ENCODE peak calls at places on chromosome 16, in five cellular contexts. One of them, this sample, is unnamed.
A peak's percentile ranks its signal among the peaks of the same experiment; 100 is the strongest.

GRCh38 chr16:77499373-77500285 is 64.8 kb upstream of the ADAMTS18 start:
- DNase-seq in endothelial cell of umbilical vein: peak; percentile 91
- DNase-seq in A549: peak; percentile 6
- DNase-seq in GM12878: no peak
- DNase-seq in K562: no peak
- DNase-seq in this sample: no peak

GRCh38 chr16:62678796-62679195 is 642.6 kb upstream of the CDH8 start:
- DNase-seq in endothelial cell of umbilical vein: no peak
- DNase-seq in A549: no peak
- DNase-seq in GM12878: no peak
- DNase-seq in K562: no peak
- DNase-seq in this sample: no peak

GRCh38 chr16:75019586-75019985 is 20.8 kb downstream of the ZNRF1 start:
- DNase-seq in endothelial cell of umbilical vein: no peak
- DNase-seq in A549: no peak
- DNase-seq in GM12878: no peak
- DNase-seq in K562: no peak
- DNase-seq in this sample: no peak

GRCh38 chr16:75048546-75048945 is 49.7 kb downstream of the ZNRF1 start:
- DNase-seq in endothelial cell of umbilical vein: no peak
- DNase-seq in A549: no peak
- DNase-seq in GM12878: no peak
- DNase-seq in K562: no peak
- DNase-seq in this sample: no peak

GRCh38 chr16:74608944-74609343 is 2.0 kb upstream of the GLG1 start:
- DNase-seq in endothelial cell of umbilical vein: no peak
- DNase-seq in A549: no peak
- DNase-seq in GM12878: no peak
- DNase-seq in K562: peak; percentile 33
- DNase-seq in this sample: peak; percentile 54

GRCh38 chr16:24139282-24139681 is 116.9 kb upstream of the CACNG3 start:
- DNase-seq in endothelial cell of umbilical vein: no peak
- DNase-seq in A549: no peak
- DNase-seq in GM12878: no peak
- DNase-seq in K562: peak; percentile 12
- DNase-seq in this sample: no peak

GRCh38 chr16:81448154-81449131 is 3.8 kb downstream of the CMIP start:
- DNase-seq in endothelial cell of umbilical vein: no peak
- DNase-seq in A549: no peak
- DNase-seq in GM12878: no peak
- DNase-seq in K562: peak; percentile 64
- DNase-seq in this sample: peak; percentile 49

GRCh38 chr16:2465653-2466415 is 5.3 kb upstream of the NTN3 start:
- DNase-seq in endothelial cell of umbilical vein: no peak
- DNase-seq in A549: peak; percentile 25
- DNase-seq in GM12878: no peak
- DNase-seq in K562: peak; percentile 57
- DNase-seq in this sample: peak; percentile 71

GRCh38 chr16:83917152-83918120 is 18.5 kb downstream of the MLYCD start:
- DNase-seq in endothelial cell of umbilical vein: no peak
- DNase-seq in A549: no peak
- DNase-seq in GM12878: no peak
- DNase-seq in K562: no peak
- DNase-seq in this sample: no peak

GRCh38 chr16:48494742-48495141 is 109.5 kb upstream of the SIAH1 start:
- DNase-seq in endothelial cell of umbilical vein: no peak
- DNase-seq in A549: no peak
- DNase-seq in GM12878: no peak
- DNase-seq in K562: no peak
- DNase-seq in this sample: no peak

GRCh38 chr16:29821663-29822115 is 1.4 kb downstream of the MVP start:
- DNase-seq in endothelial cell of umbilical vein: peak; percentile 55
- DNase-seq in A549: peak; percentile 74
- DNase-seq in GM12878: no peak
- DNase-seq in K562: no peak
- DNase-seq in this sample: no peak

GRCh38 chr16:8936421-8936820 is 27.3 kb downstream of the USP7 start:
- DNase-seq in endothelial cell of umbilical vein: peak; percentile 29
- DNase-seq in A549: peak; percentile 69
- DNase-seq in GM12878: no peak
- DNase-seq in K562: peak; percentile 67
- DNase-seq in this sample: peak; percentile 46

GRCh38 chr16:26795184-26795583 is 271.5 kb upstream of the C16orf82 start:
- DNase-seq in endothelial cell of umbilical vein: no peak
- DNase-seq in A549: no peak
- DNase-seq in GM12878: no peak
- DNase-seq in K562: peak; percentile 12
- DNase-seq in this sample: peak; percentile 42

GRCh38 chr16:31465788-31466370 is 6.1 kb upstream of the TGFB1I1 start:
- DNase-seq in endothelial cell of umbilical vein: no peak
- DNase-seq in A549: no peak
- DNase-seq in GM12878: no peak
- DNase-seq in K562: no peak
- DNase-seq in this sample: no peak

GRCh38 chr16:64144612-64145011 is 977.3 kb downstream of the CDH11 start:
- DNase-seq in endothelial cell of umbilical vein: no peak
- DNase-seq in A549: no peak
- DNase-seq in GM12878: no peak
- DNase-seq in K562: no peak
- DNase-seq in this sample: no peak

GRCh38 chr16:63876096-63876495 is 1245.8 kb downstream of the CDH11 start:
- DNase-seq in endothelial cell of umbilical vein: no peak
- DNase-seq in A549: no peak
- DNase-seq in GM12878: no peak
- DNase-seq in K562: no peak
- DNase-seq in this sample: peak; percentile 32

GRCh38 chr16:55212791-55213190 is 111.2 kb upstream of the IRX6 start:
- DNase-seq in endothelial cell of umbilical vein: no peak
- DNase-seq in A549: no peak
- DNase-seq in GM12878: no peak
- DNase-seq in K562: no peak
- DNase-seq in this sample: no peak

GRCh38 chr16:75494696-75495601 is at the start of gene CHST6:
- DNase-seq in endothelial cell of umbilical vein: peak; percentile 27
- DNase-seq in A549: no peak
- DNase-seq in GM12878: no peak
- DNase-seq in K562: peak; percentile 43
- DNase-seq in this sample: peak; percentile 47

GRCh38 chr16:89401641-89402445 is 88.5 kb downstream of the ANKRD11 start:
- DNase-seq in endothelial cell of umbilical vein: no peak
- DNase-seq in A549: no peak
- DNase-seq in GM12878: no peak
- DNase-seq in K562: no peak
- DNase-seq in this sample: no peak

GRCh38 chr16:71803305-71803690 is 5.3 kb downstream of the AP1G1 start:
- DNase-seq in endothelial cell of umbilical vein: no peak
- DNase-seq in A549: no peak
- DNase-seq in GM12878: no peak
- DNase-seq in K562: no peak
- DNase-seq in this sample: no peak

GRCh38 chr16:31072540-31073072 is 1.4 kb downstream of the ZNF668 start:
- DNase-seq in endothelial cell of umbilical vein: peak; percentile 40
- DNase-seq in A549: peak; percentile 46
- DNase-seq in GM12878: no peak
- DNase-seq in K562: peak; percentile 74
- DNase-seq in this sample: peak; percentile 63

GRCh38 chr16:80347900-80348299 is 192.9 kb upstream of the DYNLRB2 start:
- DNase-seq in endothelial cell of umbilical vein: peak; percentile 41
- DNase-seq in A549: no peak
- DNase-seq in GM12878: no peak
- DNase-seq in K562: no peak
- DNase-seq in this sample: no peak

GRCh38 chr16:19898166-19898565 is 13.5 kb upstream of the GPRC5B start:
- DNase-seq in endothelial cell of umbilical vein: no peak
- DNase-seq in A549: no peak
- DNase-seq in GM12878: no peak
- DNase-seq in K562: no peak
- DNase-seq in this sample: no peak

GRCh38 chr16:19901164-19901563 is 16.5 kb upstream of the GPRC5B start:
- DNase-seq in endothelial cell of umbilical vein: no peak
- DNase-seq in A549: no peak
- DNase-seq in GM12878: no peak
- DNase-seq in K562: no peak
- DNase-seq in this sample: no peak

GRCh38 chr16:19899605-19899955 is 14.9 kb upstream of the GPRC5B start:
- DNase-seq in endothelial cell of umbilical vein: no peak
- DNase-seq in A549: no peak
- DNase-seq in GM12878: no peak
- DNase-seq in K562: no peak
- DNase-seq in this sample: no peak

GRCh38 chr16:19898924-19899604 is 14.4 kb upstream of the GPRC5B start:
- DNase-seq in endothelial cell of umbilical vein: peak; percentile 55
- DNase-seq in A549: peak; percentile 68
- DNase-seq in GM12878: no peak
- DNase-seq in K562: peak; percentile 72
- DNase-seq in this sample: peak; percentile 61

GRCh38 chr16:19900590-19900989 is 15.9 kb upstream of the GPRC5B start:
- DNase-seq in endothelial cell of umbilical vein: no peak
- DNase-seq in A549: no peak
- DNase-seq in GM12878: no peak
- DNase-seq in K562: no peak
- DNase-seq in this sample: no peak
- TF ChIP-seq MYC in endothelial cell of umbilical vein: no peak
- TF ChIP-seq MYC in A549: no peak
- TF ChIP-seq MYC in GM12878: no peak
- TF ChIP-seq MYC in K562: no peak
- TF ChIP-seq MYC in this sample: no peak

DNA sequence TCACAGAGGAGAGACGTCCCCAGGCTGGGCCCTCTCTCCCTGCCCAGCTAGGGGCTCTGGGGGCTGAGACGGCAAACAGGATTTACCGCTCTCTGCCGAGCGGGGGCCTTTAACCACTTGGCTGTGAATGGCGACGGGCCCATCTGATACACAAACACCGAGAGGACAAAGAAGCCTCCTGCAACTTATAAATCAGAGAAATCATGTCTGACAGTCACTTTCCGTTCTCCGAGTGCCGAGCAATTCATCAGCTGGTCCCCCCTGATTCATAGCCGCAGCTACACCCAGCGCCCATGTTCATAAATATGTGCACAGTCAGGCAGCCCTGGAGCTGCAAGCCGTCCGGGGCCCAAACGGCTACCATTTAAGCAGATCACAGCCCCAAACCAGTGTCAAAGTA is 154.4 kb downstream of the C16orf78 start:
- DNase-seq in endothelial cell of umbilical vein: peak; percentile 40
- DNase-seq in A549: no peak
- DNase-seq in GM12878: no peak
- DNase-seq in K562: peak; percentile 5
- DNase-seq in this sample: no peak
- H3K4me3 ChIP-seq in endothelial cell of umbilical vein: peak overlapping the region; percentile 26
- H3K4me3 ChIP-seq in A549: no peak overlapping the region
- H3K4me3 ChIP-seq in GM12878: peak overlapping the region; percentile 3
- H3K4me3 ChIP-seq in K562: no peak overlapping the region
- H3K4me3 ChIP-seq in this sample: no peak overlapping the region

GRCh38 chr16:11797166-11797956 is at the start of gene ZC3H7A:
- DNase-seq in endothelial cell of umbilical vein: peak; percentile 98
- DNase-seq in A549: peak; percentile 96
- DNase-seq in GM12878: peak; percentile 82
- DNase-seq in K562: peak; percentile 98
- DNase-seq in this sample: peak; percentile 99

GRCh38 chr16:11794991-11795886 is 1.8 kb downstream of the ZC3H7A start:
- DNase-seq in endothelial cell of umbilical vein: no peak
- DNase-seq in A549: no peak
- DNase-seq in GM12878: no peak
- DNase-seq in K562: peak; percentile 35
- DNase-seq in this sample: no peak

GRCh38 chr16:11797957-11798299 is 870 bp upstream of the ZC3H7A start:
- DNase-seq in endothelial cell of umbilical vein: peak; percentile 50
- DNase-seq in A549: peak; percentile 22
- DNase-seq in GM12878: no peak
- DNase-seq in K562: peak; percentile 36
- DNase-seq in this sample: no peak

GRCh38 chr16:11795887-11796226 is 1.2 kb downstream of the ZC3H7A start:
- DNase-seq in endothelial cell of umbilical vein: no peak
- DNase-seq in A549: no peak
- DNase-seq in GM12878: no peak
- DNase-seq in K562: no peak
- DNase-seq in this sample: no peak

DNA sequence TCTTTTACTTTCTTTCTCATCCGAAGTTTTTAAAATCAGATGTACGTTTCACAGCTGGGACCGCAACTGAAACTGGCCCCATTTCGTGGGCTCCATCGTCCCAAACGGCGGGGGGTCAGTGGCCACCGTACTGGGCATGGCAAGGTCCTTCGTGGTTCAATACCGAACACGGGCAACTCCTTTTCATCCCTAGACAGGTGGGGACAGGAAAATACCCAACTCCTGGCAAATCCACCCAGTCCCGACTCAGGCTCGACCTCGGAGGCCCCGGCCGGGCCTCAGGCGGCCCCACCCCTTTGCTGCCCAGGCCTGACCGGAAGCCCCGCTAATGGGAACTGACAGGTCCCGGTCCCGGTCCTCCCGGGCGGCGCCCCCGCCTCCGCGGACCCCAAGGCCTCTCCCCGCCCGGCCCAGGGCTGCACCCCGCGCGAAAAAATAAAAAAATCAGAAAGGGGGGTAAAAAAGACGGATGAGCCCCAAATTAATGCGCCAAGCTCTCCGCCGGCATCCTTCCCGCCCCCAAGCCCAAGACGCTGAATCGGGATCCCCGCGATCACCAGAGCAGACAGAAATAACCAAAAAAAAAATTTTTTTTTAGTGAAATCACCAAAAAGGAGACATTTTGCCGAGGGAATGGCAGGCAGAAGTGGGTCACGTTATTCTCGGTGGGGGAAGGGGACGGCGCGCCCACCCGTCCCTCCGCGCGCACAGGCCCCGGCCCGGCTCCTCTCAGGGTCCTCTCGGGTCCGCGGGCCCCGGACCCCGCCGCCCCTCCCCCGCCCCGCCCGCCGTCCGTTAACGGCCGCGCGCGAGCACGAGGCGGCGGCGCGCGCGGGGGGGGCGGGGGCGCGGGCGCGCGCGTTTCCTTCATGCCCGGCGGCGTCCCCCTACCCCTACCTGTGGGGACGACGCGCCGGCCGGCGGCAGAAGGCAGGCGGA is 562 bp downstream of the ZC3H7A start:
- DNase-seq in endothelial cell of umbilical vein: peak; percentile 60
- DNase-seq in A549: peak; percentile 50
- DNase-seq in GM12878: no peak
- DNase-seq in K562: peak; percentile 73
- DNase-seq in this sample: peak; percentile 42
- TF ChIP-seq MAX in endothelial cell of umbilical vein: no peak
- TF ChIP-seq MAX in A549: no peak
- TF ChIP-seq MAX in GM12878: no peak
- TF ChIP-seq MAX in K562: no peak
- TF ChIP-seq MAX in this sample: no peak

GRCh38 chr16:57026778-57027062 is 37.4 kb downstream of the NLRC5 start:
- DNase-seq in endothelial cell of umbilical vein: no peak
- DNase-seq in A549: no peak
- DNase-seq in GM12878: no peak
- DNase-seq in K562: no peak
- DNase-seq in this sample: no peak

GRCh38 chr16:57027067-57027466 is 37.7 kb downstream of the NLRC5 start:
- DNase-seq in endothelial cell of umbilical vein: no peak
- DNase-seq in A549: no peak
- DNase-seq in GM12878: no peak
- DNase-seq in K562: no peak
- DNase-seq in this sample: no peak

GRCh38 chr16:57028086-57028485 is 38.7 kb downstream of the NLRC5 start:
- DNase-seq in endothelial cell of umbilical vein: no peak
- DNase-seq in A549: no peak
- DNase-seq in GM12878: no peak
- DNase-seq in K562: no peak
- DNase-seq in this sample: no peak

GRCh38 chr16:57030346-57030902 is 41.1 kb downstream of the NLRC5 start:
- DNase-seq in endothelial cell of umbilical vein: no peak
- DNase-seq in A549: no peak
- DNase-seq in GM12878: no peak
- DNase-seq in K562: no peak
- DNase-seq in this sample: no peak

GRCh38 chr16:57029161-57030160 is 40.1 kb downstream of the NLRC5 start:
- DNase-seq in endothelial cell of umbilical vein: no peak
- DNase-seq in A549: no peak
- DNase-seq in GM12878: no peak
- DNase-seq in K562: no peak
- DNase-seq in this sample: no peak
- TF ChIP-seq MYC in endothelial cell of umbilical vein: no peak
- TF ChIP-seq MYC in A549: no peak
- TF ChIP-seq MYC in GM12878: no peak
- TF ChIP-seq MYC in K562: no peak
- TF ChIP-seq MYC in this sample: no peak

This sample was measured in NB4.